ENCODE peak calls at places on chromosomes 3 and 15, in five cellular contexts. X, B, D, A and C are unnamed samples.

GRCh38 chr3:172543419-172543818 is 20.2 kb upstream of the TNFSF10 start:
- DNase-seq in D (no peak), X (no peak), A (no peak), B (no peak), C (no peak)

GRCh38 chr3:190070623-190071347 is 49.9 kb downstream of the P3H2 start:
- DNase-seq in D (no peak), A (no peak), B (peak; percentile 51), X (no peak), C (no peak)

GRCh38 chr3:125602752-125603649 is 7.7 kb upstream of the OSBPL11 start:
- DNase-seq in D (no peak), A (no peak), X (no peak), B (peak; percentile 19), C (peak; percentile 88)

GRCh38 chr3:174342941-174343431 is 516.1 kb upstream of the NAALADL2 start:
- DNase-seq in B (no peak), X (no peak), D (no peak), A (no peak), C (no peak)

GRCh38 chr3:48428088-48428862 is 1.6 kb downstream of the PLXNB1 start:
- DNase-seq in X (no peak), B (peak; percentile 43), A (peak; percentile 80), D (peak; percentile 79), C (no peak)

GRCh38 chr3:136939489-136939888 is 18.3 kb upstream of the IL20RB start:
- DNase-seq in X (no peak), D (no peak), A (no peak), B (no peak), C (no peak)

GRCh38 chr15:35399901-35400300 is 146.1 kb downstream of the DPH6 start:
- DNase-seq in X (no peak), B (no peak), A (no peak), D (no peak), C (no peak)

GRCh38 chr3:59709702-59710555 is 660.1 kb upstream of the CFAP20DC start:
- DNase-seq in X (peak; percentile 31), D (no peak), B (no peak), A (no peak), C (no peak)

GRCh38 chr3:124257332-124257864 is 265.5 kb upstream of the ROPN1 start:
- DNase-seq in A (no peak), D (no peak), X (no peak), B (no peak), C (no peak)

GRCh38 chr3:123281929-123282328 is 80.2 kb downstream of the SEC22A start:
- DNase-seq in A (no peak), D (no peak), X (no peak), B (no peak), C (no peak)

GRCh38 chr3:138696661-138697370 is 88.2 kb downstream of the FAIM start:
- DNase-seq in B (no peak), A (no peak), X (no peak), D (no peak), C (no peak)

GRCh38 chr3:172707967-172708366 is 2.9 kb downstream of the NCEH1 start:
- DNase-seq in X (no peak), D (no peak), B (peak; percentile 43), A (no peak), C (no peak)

GRCh38 chr3:17954801-17955200 is 212.4 kb upstream of the TBC1D5 start:
- DNase-seq in A (no peak), D (peak; percentile 18), X (no peak), B (no peak), C (no peak)

GRCh38 chr15:88631464-88632028 is 7.3 kb upstream of the ISG20 start:
- DNase-seq in A (no peak), B (no peak), X (no peak), D (no peak), C (no peak)

GRCh38 chr3:177263615-177264365 is 66.5 kb upstream of the TBL1XR1 start:
- DNase-seq in B (no peak), D (no peak), X (no peak), A (no peak), C (no peak)

GRCh38 chr3:99509224-99509623 is 129.2 kb upstream of the COL8A1 start:
- DNase-seq in B (no peak), D (no peak), A (no peak), X (no peak), C (no peak)

GRCh38 chr15:56736881-56737707 is 3.8 kb upstream of the ZNF280D start:
- DNase-seq in A (no peak), D (no peak), X (no peak), B (no peak), C (no peak)

GRCh38 chr15:35986072-35986666 is 440.2 kb upstream of the DPH6 start:
- DNase-seq in A (no peak), B (no peak), D (no peak), X (peak; percentile 17), C (no peak)

GRCh38 chr15:83845230-83845629 is 191.3 kb downstream of the ADAMTSL3 start:
- DNase-seq in A (no peak), D (no peak), B (no peak), X (no peak), C (no peak)

GRCh38 chr3:64642327-64643151 is 45.3 kb downstream of the ADAMTS9 start:
- DNase-seq in D (peak; percentile 40), X (no peak), A (no peak), B (no peak), C (no peak)

GRCh38 chr3:184491867-184492615 is 69.5 kb upstream of the EPHB3 start:
- DNase-seq in B (no peak), A (no peak), X (peak; percentile 56), D (peak; percentile 67), C (no peak)

GRCh38 chr3:161171113-161171512 is 50.0 kb upstream of the NMD3 start:
- DNase-seq in B (peak; percentile 71), X (peak; percentile 65), D (no peak), A (no peak), C (peak; percentile 38)

GRCh38 chr3:52407779-52408178 is 37.1 kb downstream of the SEMA3G start:
- DNase-seq in B (no peak), X (no peak), D (no peak), A (no peak), C (no peak)

GRCh38 chr3:189304465-189305341 is 132.9 kb downstream of the TPRG1 start:
- DNase-seq in A (peak; percentile 72), D (peak; percentile 47), B (peak; percentile 99), X (no peak), C (peak; percentile 89)

GRCh38 chr3:180287703-180288102 is 251.0 kb upstream of the PEX5L start:
- DNase-seq in B (no peak), D (no peak), A (no peak), X (no peak), C (no peak)

GRCh38 chr3:149019581-149019980 is 28.2 kb downstream of the GYG1 start:
- DNase-seq in X (no peak), A (no peak), D (peak; percentile 17), B (peak; percentile 22), C (no peak)

GRCh38 chr3:149015383-149015782 is 24.0 kb downstream of the GYG1 start:
- DNase-seq in B (no peak), A (no peak), X (no peak), D (no peak), C (no peak)

GRCh38 chr3:149016242-149016641 is 24.9 kb downstream of the GYG1 start:
- DNase-seq in X (no peak), B (no peak), D (no peak), A (no peak), C (no peak)

GRCh38 chr3:149018247-149018646 is 26.9 kb downstream of the GYG1 start:
- DNase-seq in A (no peak), B (no peak), D (no peak), X (no peak), C (no peak)

GRCh38 chr3:149016669-149017541 is 25.6 kb downstream of the GYG1 start:
- DNase-seq in X (no peak), A (no peak), B (peak; percentile 45), D (no peak), C (peak; percentile 41)
- H3K27ac ChIP-seq in X (peak overlapping the region; percentile 92), A (no peak overlapping the region), B (no peak overlapping the region), D (no peak overlapping the region), C (no peak overlapping the region)

GRCh38 chr3:183378545-183378944 is 49.9 kb downstream of the MCF2L2 start:
- DNase-seq in B (no peak), X (no peak), A (no peak), D (no peak), C (no peak)

GRCh38 chr3:183378951-183379350 is 49.5 kb downstream of the MCF2L2 start:
- DNase-seq in A (no peak), D (no peak), X (no peak), B (peak; percentile 34), C (no peak)

GRCh38 chr3:183377307-183377959 is 51.0 kb downstream of the MCF2L2 start:
- DNase-seq in D (no peak), A (no peak), B (peak; percentile 73), X (no peak), C (peak; percentile 65)

GRCh38 chr3:183375787-183376186 is 52.6 kb downstream of the MCF2L2 start:
- DNase-seq in A (no peak), X (no peak), B (no peak), D (no peak), C (no peak)

DNA sequence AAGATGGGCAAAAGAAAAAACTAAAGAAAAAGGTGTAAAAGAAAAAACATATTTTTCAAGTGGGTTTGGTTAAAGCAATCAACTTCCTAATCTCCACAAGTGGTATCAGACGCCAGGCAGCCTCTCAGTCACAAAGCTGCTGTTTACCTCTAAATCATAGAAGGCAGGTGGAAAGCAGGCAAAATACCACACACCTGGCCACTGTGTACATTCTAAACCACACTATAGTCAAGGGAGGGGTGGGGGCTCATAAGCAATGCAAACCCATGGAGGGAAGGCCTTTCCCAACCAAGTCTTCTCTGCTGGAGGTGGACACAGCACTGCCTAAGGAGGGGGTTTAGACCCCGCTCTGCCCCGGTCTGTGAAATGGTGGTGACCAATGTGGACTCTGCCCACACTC is 50.4 kb downstream of the MCF2L2 start:
- DNase-seq in X (no peak), B (peak; percentile 48), D (no peak), A (no peak), C (no peak)
- TF ChIP-seq CTCF in X (no peak), B (no peak), D (no peak), A (no peak), C (no peak)

GRCh38 chr15:70757627-70758026 is 5.7 kb downstream of the UACA start:
- DNase-seq in D (no peak), B (no peak), X (no peak), A (no peak), C (no peak)
- H3K27ac ChIP-seq in D (no peak overlapping the region), B (no peak overlapping the region), X (peak overlapping the region; percentile 0), A (no peak overlapping the region), C (no peak overlapping the region)

DNA sequence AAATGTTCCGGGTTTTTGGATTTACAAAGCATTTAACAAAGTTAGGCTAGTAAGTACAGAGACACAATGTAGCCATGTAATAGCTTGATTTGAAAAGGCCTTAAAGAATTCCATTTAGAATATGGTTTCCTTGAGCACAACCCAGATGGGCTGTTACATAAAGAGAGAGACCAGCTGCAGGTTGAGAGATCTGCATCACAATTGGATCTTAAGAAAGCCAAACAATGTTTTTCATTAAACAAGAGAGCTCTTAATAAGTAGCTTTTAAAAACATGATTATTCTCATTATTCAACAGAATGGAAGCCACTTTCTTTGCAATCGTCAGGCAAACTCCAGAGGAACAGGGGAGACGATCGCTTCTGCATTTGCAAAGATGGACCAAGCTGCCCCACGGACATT is 300.3 kb downstream of the OCA2 start:
- DNase-seq in A (no peak), B (no peak), X (no peak), D (peak; percentile 49), C (no peak)
- TF ChIP-seq CTCF in A (no peak), B (no peak), X (no peak), D (no peak), C (no peak)